ENCODE peak calls at places on chromosomes 7 and 10, in eight cellular contexts. W is omental fat pad; C is dorsolateral prefrontal cortex; H is heart left ventricle; K is right lobe of liver; Z is Peyer's patch; D is WTC11; R is CD4-positive, alpha-beta T cell. U is an unnamed sample.

GRCh38 chr7:150685219-150686029 is at the start of gene GIMAP2:
- DNase-seq in W (no peak), C (no peak), H (no peak), K (no peak), Z (peak; percentile 43), D (no peak), R (no peak), U (no peak)

GRCh38 chr7:22123139-22123538 is 177.4 kb upstream of the CDCA7L start:
- DNase-seq in W (no peak), C (no peak), H (no peak), K (no peak), Z (no peak), D (no peak), R (no peak), U (no peak)

GRCh38 chr10:116207180-116207579 is 65.8 kb downstream of the GFRA1 start:
- DNase-seq in W (no peak), C (no peak), H (no peak), K (peak; percentile 78), Z (no peak), D (no peak), R (no peak), U (no peak)

GRCh38 chr10:99551616-99552015 is 18.9 kb downstream of the NKX2-3 start:
- DNase-seq in W (no peak), C (no peak), H (no peak), K (no peak), Z (no peak), D (no peak), R (no peak), U (no peak)

GRCh38 chr7:94241402-94241925 is 153.2 kb upstream of the COL1A2 start:
- DNase-seq in W (no peak), C (no peak), H (no peak), K (no peak), Z (no peak), D (no peak), R (no peak), U (no peak)

GRCh38 chr7:17654940-17655339 is 285.4 kb downstream of the SNX13 start:
- DNase-seq in W (no peak), C (no peak), H (no peak), K (no peak), Z (no peak), D (no peak), R (no peak), U (no peak)

GRCh38 chr10:83432296-83433045 is 706.8 kb upstream of the GHITM start:
- DNase-seq in W (no peak), C (no peak), H (no peak), K (no peak), Z (no peak), D (no peak), R (no peak), U (no peak)

GRCh38 chr7:19275000-19275399 is 129.8 kb upstream of the FERD3L start:
- DNase-seq in W (no peak), C (no peak), H (no peak), K (no peak), Z (no peak), D (no peak), R (no peak), U (no peak)

GRCh38 chr7:73718438-73718881 is 1.0 kb downstream of the STX1A start:
- DNase-seq in W (no peak), C (no peak), H (no peak), K (no peak), Z (no peak), D (no peak), R (no peak), U (no peak)

GRCh38 chr10:77909755-77910375 is 16.7 kb downstream of the DLG5 start:
- DNase-seq in W (no peak), C (no peak), H (no peak), K (peak; percentile 72), Z (no peak), D (no peak), R (no peak), U (no peak)

GRCh38 chr7:35529713-35530112 is 165.2 kb downstream of the HERPUD2 start:
- DNase-seq in W (no peak), C (no peak), H (no peak), K (no peak), Z (no peak), D (no peak), R (no peak), U (no peak)

GRCh38 chr7:52547301-52547920 is 488.0 kb upstream of the POM121L12 start:
- DNase-seq in W (no peak), C (no peak), H (no peak), K (no peak), Z (no peak), D (peak; percentile 10), R (no peak), U (no peak)

GRCh38 chr7:126286317-126286716 is 966.4 kb downstream of the GRM8 start:
- DNase-seq in W (no peak), C (no peak), H (no peak), K (no peak), Z (no peak), D (no peak), R (no peak), U (no peak)

GRCh38 chr7:100827330-100828226 is at the start of gene EPHB4:
- DNase-seq in W (peak; percentile 55), C (no peak), H (peak; percentile 87), K (peak; percentile 95), Z (peak; percentile 35), D (peak; percentile 90), R (no peak), U (peak; percentile 95)
- TF ChIP-seq CTCF in W (no peak), C (no peak), H (no peak), K (peak; percentile 22), Z (no peak), D (no peak), R (no peak), U (no peak)

GRCh38 chr7:99105756-99106155 is 38.2 kb downstream of the SMURF1 start:
- DNase-seq in W (no peak), C (no peak), H (no peak), K (no peak), Z (no peak), D (no peak), R (no peak), U (no peak)

GRCh38 chr7:99104631-99105030 is 39.3 kb downstream of the SMURF1 start:
- DNase-seq in W (no peak), C (no peak), H (no peak), K (no peak), Z (no peak), D (no peak), R (no peak), U (no peak)

GRCh38 chr7:99102809-99103690 is 40.9 kb downstream of the SMURF1 start:
- DNase-seq in W (no peak), C (no peak), H (no peak), K (no peak), Z (no peak), D (no peak), R (no peak), U (no peak)

GRCh38 chr7:99099499-99100077 is 44.3 kb downstream of the SMURF1 start:
- DNase-seq in W (no peak), C (no peak), H (no peak), K (no peak), Z (no peak), D (no peak), R (no peak), U (no peak)

GRCh38 chr7:99102361-99102760 is 41.5 kb downstream of the SMURF1 start:
- DNase-seq in W (no peak), C (no peak), H (no peak), K (no peak), Z (no peak), D (no peak), R (no peak), U (no peak)
- TF ChIP-seq CTCF in W (no peak), C (no peak), H (no peak), K (no peak), Z (no peak), D (no peak), R (no peak), U (no peak)

DNA sequence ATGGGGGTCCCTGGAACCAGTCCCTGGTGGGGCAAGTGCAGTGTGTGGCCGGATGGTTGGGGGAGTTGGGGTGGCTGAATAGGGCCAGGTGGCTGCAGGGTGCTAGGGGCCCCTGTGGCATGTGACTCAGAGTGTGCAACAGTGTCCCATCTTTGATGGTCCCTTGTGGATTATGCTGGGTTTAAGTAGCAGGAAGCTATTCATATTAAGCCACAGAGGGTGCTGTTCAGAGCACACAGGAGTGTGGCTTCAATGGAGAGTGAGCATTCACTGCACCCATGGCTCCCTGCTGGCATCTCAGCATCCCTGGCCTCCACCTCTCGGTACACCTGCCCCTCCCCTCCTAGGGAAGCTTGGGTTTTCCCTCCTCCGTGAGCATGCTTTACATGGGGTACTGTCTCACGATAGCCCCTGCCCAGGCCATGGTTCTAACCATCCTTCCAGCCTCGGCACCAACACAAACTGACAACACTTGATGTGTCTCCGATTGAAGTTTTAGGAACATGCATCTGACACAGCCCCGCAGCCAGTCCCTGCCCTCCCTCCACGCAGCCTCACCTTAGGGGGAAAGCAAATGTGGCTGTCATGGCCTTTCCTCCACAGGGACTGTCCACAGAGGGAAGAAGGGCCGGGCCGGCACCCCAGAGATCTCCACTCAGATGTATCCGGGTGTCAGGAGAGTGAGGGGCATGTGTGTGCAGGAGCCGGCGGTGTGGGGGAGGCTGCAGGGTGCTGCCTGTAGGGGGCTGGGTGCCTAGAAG is 30.4 kb upstream of the PPIF start:
- DNase-seq in W (no peak), C (no peak), H (peak; percentile 60), K (peak; percentile 52), Z (peak; percentile 44), D (no peak), R (no peak), U (no peak)
- TF ChIP-seq CTCF in W (no peak), C (no peak), H (no peak), K (no peak), Z (no peak), D (no peak), R (no peak), U (no peak)

GRCh38 chr7:91541641-91542040 is 277.4 kb downstream of the FZD1 start:
- DNase-seq in W (no peak), C (no peak), H (no peak), K (no peak), Z (no peak), D (no peak), R (no peak), U (no peak)

GRCh38 chr7:91533996-91534395 is 269.8 kb downstream of the FZD1 start:
- DNase-seq in W (no peak), C (no peak), H (no peak), K (no peak), Z (no peak), D (no peak), R (no peak), U (no peak)

DNA sequence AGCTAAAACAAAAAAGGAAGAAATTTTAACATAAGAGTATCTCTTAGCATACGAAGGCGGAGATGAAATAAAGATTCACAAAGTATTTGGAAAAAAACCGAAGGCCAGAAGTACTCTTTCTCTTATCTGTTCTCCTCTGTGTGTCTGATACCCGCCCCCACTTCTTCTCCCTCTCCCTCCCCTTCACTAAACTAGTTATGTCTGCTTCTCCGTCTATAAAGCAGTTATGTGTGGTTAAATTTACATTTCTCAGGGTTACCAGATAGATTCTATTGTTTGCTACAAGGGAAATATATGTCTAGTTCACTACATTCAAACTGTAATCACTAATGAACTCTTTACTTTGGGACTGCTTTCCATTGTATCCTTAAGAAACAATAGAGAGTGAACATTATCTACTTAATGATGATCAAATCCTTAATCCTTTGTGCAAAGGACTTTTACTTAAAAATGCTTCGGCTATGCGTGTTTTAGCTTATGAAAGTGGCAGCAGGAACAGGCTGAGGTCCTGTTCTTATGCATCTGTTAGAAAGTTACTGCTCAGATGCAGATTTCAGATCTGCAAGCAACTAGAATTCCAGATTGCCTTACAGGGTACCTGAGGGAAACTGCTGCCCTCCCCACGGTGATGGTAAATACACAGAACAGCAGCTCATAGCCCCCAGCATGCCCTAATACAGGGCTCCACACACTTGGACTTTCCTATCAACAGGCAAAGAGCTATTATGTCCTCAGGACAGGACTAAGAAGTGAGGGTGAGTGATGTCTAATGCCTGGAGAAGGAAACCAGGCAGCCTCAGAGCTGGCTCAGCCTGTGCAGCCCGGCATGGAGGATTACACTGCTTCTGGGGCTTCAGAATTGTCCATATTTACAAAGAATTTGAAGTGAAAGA is 273.3 kb downstream of the FZD1 start:
- DNase-seq in W (no peak), C (no peak), H (no peak), K (no peak), Z (no peak), D (no peak), R (no peak), U (no peak)
- TF ChIP-seq CTCF in W (no peak), C (no peak), H (no peak), K (no peak), Z (no peak), D (no peak), R (no peak), U (no peak)

U was measured in lower leg skin.